ENCODE peak calls at places on chromosome 20, in six cellular contexts. E is IMR-90; G is activated CD4-positive, CD25-positive, alpha-beta regulatory T cell; C is astrocyte of the spinal cord; S is GM13977; L is HFFc6. N is an unnamed sample.

GRCh38 chr20:4053516-4053919 is 38.2 kb upstream of the RNF24 start:
- DNase-seq in E (no peak), G (no peak), C (peak), S (no peak), L (no peak), N (no peak)

GRCh38 chr20:6134592-6134991 is 11.8 kb upstream of the FERMT1 start:
- DNase-seq in E (no peak), G (no peak), C (no peak), S (no peak), L (no peak), N (no peak)

GRCh38 chr20:44056010-44056698 is 130.8 kb downstream of the JPH2 start:
- DNase-seq in E (no peak), G (no peak), C (no peak), S (no peak), L (no peak), N (peak)

GRCh38 chr20:47875302-47876025 is 90.2 kb upstream of the SULF2 start:
- DNase-seq in E (no peak), G (no peak), C (no peak), S (no peak), L (no peak), N (no peak)

GRCh38 chr20:40090236-40090635 is 598.8 kb downstream of the MAFB start:
- DNase-seq in E (no peak), G (no peak), C (no peak), S (no peak), L (no peak), N (no peak)

GRCh38 chr20:36861625-36861874 is 14.4 kb upstream of the TLDC2 start:
- DNase-seq in E (no peak), G (no peak), C (no peak), S (no peak), L (no peak), N (no peak)

GRCh38 chr20:39935921-39936320 is 753.1 kb downstream of the MAFB start:
- DNase-seq in E (no peak), G (no peak), C (no peak), S (no peak), L (no peak), N (no peak)

GRCh38 chr20:38764563-38765355 is 16.5 kb downstream of the ACTR5 start:
- DNase-seq in E (peak), G (peak), C (peak), S (no peak), L (peak), N (peak)

GRCh38 chr20:4449977-4450715 is 271.6 kb upstream of the PRND start:
- DNase-seq in E (peak), G (no peak), C (peak), S (no peak), L (peak), N (no peak)

GRCh38 chr20:4261333-4262284 is 246.3 kb upstream of the RNF24 start:
- DNase-seq in E (peak), G (no peak), C (peak), S (no peak), L (peak), N (no peak)

GRCh38 chr20:38392356-38392755 is 42.8 kb downstream of the SNHG17 start:
- DNase-seq in E (no peak), G (no peak), C (no peak), S (no peak), L (no peak), N (no peak)

GRCh38 chr20:17612287-17612974 is 42.6 kb downstream of the DSTN start:
- DNase-seq in E (peak), G (no peak), C (peak), S (peak), L (peak), N (no peak)

GRCh38 chr20:4811661-4812181 is 90.0 kb downstream of the PRND start:
- DNase-seq in E (no peak), G (no peak), C (no peak), S (no peak), L (no peak), N (no peak)

GRCh38 chr20:52794853-52795252 is 177.3 kb upstream of the TSHZ2 start:
- DNase-seq in E (no peak), G (no peak), C (no peak), S (no peak), L (no peak), N (no peak)